ENCODE peak calls at places on chromosomes 6 and 20, in four cellular contexts. X is lower lobe of right lung, S is ovary, P is GM23248. N is an unnamed sample.

GRCh38 chr6:47413752-47414516 is 63.7 kb upstream of the CD2AP start:
- DNase-seq in S (no peak), X (no peak), P (peak; percentile 73), N (peak; percentile 14)

GRCh38 chr6:16130932-16131387 is 2.1 kb downstream of the MYLIP start:
- DNase-seq in X (no peak), P (peak; percentile 77), S (no peak), N (peak; percentile 24)

GRCh38 chr20:24755411-24755922 is 193.6 kb upstream of the CST7 start:
- DNase-seq in X (no peak), P (no peak), S (no peak), N (peak; percentile 45)

GRCh38 chr20:22402990-22403859 is 181.1 kb downstream of the FOXA2 start:
- DNase-seq in S (no peak), X (no peak), P (peak; percentile 13), N (peak; percentile 60)

GRCh38 chr6:5215181-5215580 is 45.6 kb downstream of the LYRM4 start:
- DNase-seq in S (no peak), P (no peak), X (no peak), N (no peak)

GRCh38 chr6:167140589-167141474 is 16.9 kb downstream of the GPR31 start:
- DNase-seq in X (no peak), S (no peak), P (no peak), N (peak; percentile 88)

GRCh38 chr20:44222969-44223368 is 12.4 kb upstream of the OSER1 start:
- DNase-seq in P (no peak), X (no peak), S (no peak), N (no peak)

GRCh38 chr6:105993769-105994521 is 92.2 kb upstream of the PRDM1 start:
- DNase-seq in S (peak; percentile 33), P (peak; percentile 78), X (peak; percentile 65), N (no peak)

GRCh38 chr6:36829919-36830544 is 9.2 kb downstream of the CPNE5 start:
- DNase-seq in S (peak; percentile 83), X (peak; percentile 54), P (no peak), N (no peak)

GRCh38 chr6:96153775-96154174 is 138.0 kb downstream of the FUT9 start:
- DNase-seq in P (no peak), S (no peak), X (no peak), N (no peak)

GRCh38 chr20:59958123-59958522 is at the start of gene CDH26:
- DNase-seq in P (no peak), S (no peak), X (no peak), N (no peak)

GRCh38 chr6:155599571-155599970 is 143.9 kb upstream of the NOX3 start:
- DNase-seq in S (no peak), P (no peak), X (no peak), N (no peak)

GRCh38 chr6:144661101-144661806 is 376.1 kb downstream of the UTRN start:
- DNase-seq in S (no peak), X (no peak), P (peak; percentile 21), N (peak; percentile 52)

GRCh38 chr6:74492587-74492986 is 713.3 kb downstream of the COL12A1 start:
- DNase-seq in X (no peak), S (no peak), P (no peak), N (no peak)

GRCh38 chr6:131717815-131718214 is 7.0 kb upstream of the CTAGE9 start:
- DNase-seq in P (no peak), X (no peak), S (no peak), N (peak; percentile 7)

GRCh38 chr20:1657556-1658334 is at the start of gene SIRPG:
- DNase-seq in S (no peak), X (no peak), P (no peak), N (no peak)

GRCh38 chr6:159577564-159577963 is 115.5 kb downstream of the SOD2 start:
- DNase-seq in S (no peak), X (no peak), P (no peak), N (no peak)

GRCh38 chr6:42369568-42369967 is 82.2 kb downstream of the TRERF1 start:
- DNase-seq in P (no peak), X (no peak), S (no peak), N (no peak)

GRCh38 chr20:63553933-63554290 is at the start of gene FNDC11:
- DNase-seq in X (peak; percentile 69), S (no peak), P (peak; percentile 58), N (no peak)

GRCh38 chr6:88855521-88856152 is 107.8 kb downstream of the RNGTT start:
- DNase-seq in X (no peak), P (no peak), S (no peak), N (peak; percentile 65)

GRCh38 chr20:43304598-43304997 is 114.9 kb upstream of the PTPRT start:
- DNase-seq in X (no peak), S (no peak), P (no peak), N (no peak)

GRCh38 chr6:33857301-33858052 is 53.7 kb upstream of the MLN start:
- DNase-seq in S (no peak), X (no peak), P (peak; percentile 16), N (no peak)

GRCh38 chr20:3652646-3653596 is 10.3 kb downstream of the GFRA4 start:
- DNase-seq in X (no peak), P (no peak), S (no peak), N (no peak)

GRCh38 chr6:105196076-105196475 is 16.3 kb upstream of the POPDC3 start:
- DNase-seq in S (no peak), X (no peak), P (peak; percentile 42), N (no peak)

GRCh38 chr6:119446623-119447008 is 97.1 kb upstream of the MAN1A1 start:
- DNase-seq in X (no peak), S (no peak), P (peak; percentile 51), N (no peak)

GRCh38 chr6:42260972-42261371 is 43.3 kb upstream of the MRPS10 start:
- DNase-seq in X (no peak), S (no peak), P (peak; percentile 20), N (peak; percentile 60)

GRCh38 chr6:77034161-77034560 is 429.1 kb downstream of the HTR1B start:
- DNase-seq in P (peak; percentile 77), X (no peak), S (no peak), N (peak; percentile 61)

GRCh38 chr20:50737352-50737751 is 6.0 kb downstream of the PARD6B start:
- DNase-seq in P (no peak), X (no peak), S (no peak), N (no peak)
- H3K4me1 ChIP-seq in P (peaks cover 13% of the 10 kb centered on the region), X (peaks cover 13% of the 10 kb centered on the region), S (peaks cover under 1% of the 10 kb centered on the region), N (peaks cover 2% of the 10 kb centered on the region)

GRCh38 chr6:170042086-170042485 is 248.8 kb downstream of the DLL1 start:
- DNase-seq in X (no peak), S (no peak), P (no peak), N (no peak)
- H3K4me3 ChIP-seq in X (no peak overlapping the region), S (no peak overlapping the region), P (no peak overlapping the region), N (no peak overlapping the region)

GRCh38 chr6:81768150-81768942 is 15.9 kb upstream of the TENT5A start:
- DNase-seq in S (no peak), X (no peak), P (peak; percentile 42), N (no peak)
- H3K4me1 ChIP-seq in S (peaks cover 3% of the 10 kb centered on the region), X (peaks cover 23% of the 10 kb centered on the region), P (peaks cover 60% of the 10 kb centered on the region), N (peaks cover 24% of the 10 kb centered on the region)

GRCh38 chr6:157403684-157404051 is 22.7 kb downstream of the ZDHHC14 start:
- DNase-seq in S (no peak), X (no peak), P (no peak), N (no peak)

GRCh38 chr6:157398151-157398550 is 17.2 kb downstream of the ZDHHC14 start:
- DNase-seq in S (no peak), X (no peak), P (no peak), N (no peak)

GRCh38 chr6:157405986-157406385 is 25.0 kb downstream of the ZDHHC14 start:
- DNase-seq in X (no peak), S (no peak), P (peak; percentile 15), N (no peak)

GRCh38 chr6:157403011-157403683 is 22.2 kb downstream of the ZDHHC14 start:
- DNase-seq in X (no peak), P (no peak), S (no peak), N (no peak)

GRCh38 chr6:157401734-157402338 is 20.8 kb downstream of the ZDHHC14 start:
- DNase-seq in P (no peak), X (no peak), S (no peak), N (no peak)
- H3K4me3 ChIP-seq in P (no peak overlapping the region), X (no peak overlapping the region), S (no peak overlapping the region), N (no peak overlapping the region)

GRCh38 chr20:51469578-51470520 is 72.7 kb downstream of the NFATC2 start:
- DNase-seq in P (no peak), S (no peak), X (no peak), N (no peak)

GRCh38 chr20:51468636-51469035 is 73.9 kb downstream of the NFATC2 start:
- DNase-seq in S (no peak), P (no peak), X (no peak), N (no peak)

GRCh38 chr20:51470521-51470875 is 72.0 kb downstream of the NFATC2 start:
- DNase-seq in X (no peak), S (no peak), P (no peak), N (no peak)

GRCh38 chr20:51467971-51468626 is 74.4 kb downstream of the NFATC2 start:
- DNase-seq in P (no peak), S (no peak), X (no peak), N (no peak)

DNA sequence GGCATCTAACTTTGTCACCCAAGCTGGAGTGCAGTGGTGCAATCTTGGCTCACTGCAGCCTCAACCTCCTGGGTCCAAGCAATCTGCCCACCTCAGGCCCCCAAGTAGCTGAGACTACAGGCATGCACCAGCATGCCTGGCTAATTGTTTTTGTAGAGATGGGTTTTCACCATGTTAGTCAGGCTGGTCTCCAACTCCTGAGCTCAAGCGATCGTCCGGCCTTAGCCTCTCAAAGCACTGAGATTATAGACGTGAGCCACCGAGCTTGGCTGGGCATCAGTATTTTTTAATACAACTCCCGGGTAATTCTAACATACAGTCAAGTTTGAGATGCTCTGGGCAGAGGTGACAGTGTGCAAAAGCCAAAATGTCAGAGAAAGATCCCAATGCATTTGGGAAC is 73.5 kb downstream of the NFATC2 start:
- DNase-seq in P (no peak), S (no peak), X (no peak), N (no peak)
- H3K4me1 ChIP-seq in P (no peaks in the 10 kb centered on the region), S (peaks cover 4% of the 10 kb centered on the region), X (no peaks in the 10 kb centered on the region), N (no peaks in the 10 kb centered on the region)

GRCh38 chr6:14036911-14037310 is 80.7 kb upstream of the CD83 start:
- DNase-seq in X (no peak), P (no peak), S (no peak), N (no peak)
- H3K4me3 ChIP-seq in X (no peak overlapping the region), P (peak overlapping the region; percentile 39), S (no peak overlapping the region), N (no peak overlapping the region)

GRCh38 chr6:157982580-157983438 is 1.1 kb downstream of the SYNJ2 start:
- DNase-seq in X (no peak), S (no peak), P (peak; percentile 74), N (no peak)
- H3K4me1 ChIP-seq in X (peaks cover 34% of the 10 kb centered on the region), S (no peaks in the 10 kb centered on the region), P (peaks cover 17% of the 10 kb centered on the region), N (peaks cover 25% of the 10 kb centered on the region)

GRCh38 chr6:31175961-31176360 is 5.5 kb upstream of the POU5F1 start:
- DNase-seq in X (no peak), P (peak; percentile 69), S (no peak), N (peak; percentile 89)

GRCh38 chr6:31178143-31179041 is 7.9 kb upstream of the POU5F1 start:
- DNase-seq in S (no peak), P (no peak), X (no peak), N (no peak)

GRCh38 chr6:31180500-31180899 is 10.0 kb upstream of the POU5F1 start:
- DNase-seq in X (peak; percentile 81), S (peak; percentile 73), P (no peak), N (no peak)

GRCh38 chr6:31179042-31179386 is 8.5 kb upstream of the POU5F1 start:
- DNase-seq in S (no peak), X (no peak), P (no peak), N (no peak)

GRCh38 chr6:31179896-31180295 is 9.4 kb upstream of the POU5F1 start:
- DNase-seq in S (no peak), X (no peak), P (no peak), N (no peak)
- H3K4me3 ChIP-seq in S (no peak overlapping the region), X (peak overlapping the region; percentile 58), P (no peak overlapping the region), N (no peak overlapping the region)

N was measured in SJCRH30.